ENCODE peak calls at places on chromosomes 1 and 21, in nine cellular contexts. One of them, this sample, is unnamed.
A peak's percentile ranks its signal among the peaks of the same experiment; 100 is the strongest.

GRCh38 chr1:93821412-93822144 is 57.4 kb downstream of the DNTTIP2 start:
- DNase-seq in GM23248: peak; percentile 48
- DNase-seq in choroid plexus epithelial cell: no peak
- DNase-seq in aorta: no peak
- DNase-seq in OCI-LY7: no peak
- DNase-seq in body of pancreas: no peak
- DNase-seq in foreskin fibroblast: no peak
- DNase-seq in epithelial cell of esophagus: peak; percentile 69
- DNase-seq in mucosa of descending colon: no peak
- DNase-seq in this sample: no peak

GRCh38 chr1:154179951-154180687 is 11.8 kb downstream of the TPM3 start:
- DNase-seq in epithelial cell of esophagus: no peak
- DNase-seq in choroid plexus epithelial cell: no peak
- DNase-seq in foreskin fibroblast: no peak
- DNase-seq in body of pancreas: no peak
- DNase-seq in aorta: no peak
- DNase-seq in OCI-LY7: peak; percentile 78
- DNase-seq in mucosa of descending colon: peak; percentile 40
- DNase-seq in GM23248: no peak
- DNase-seq in this sample: no peak

GRCh38 chr1:66607458-66607857 is 73.5 kb downstream of the SGIP1 start:
- DNase-seq in body of pancreas: no peak
- DNase-seq in choroid plexus epithelial cell: no peak
- DNase-seq in GM23248: no peak
- DNase-seq in aorta: no peak
- DNase-seq in foreskin fibroblast: no peak
- DNase-seq in epithelial cell of esophagus: no peak
- DNase-seq in OCI-LY7: peak; percentile 11
- DNase-seq in mucosa of descending colon: peak; percentile 3
- DNase-seq in this sample: no peak

GRCh38 chr1:67939176-67939751 is 106.0 kb upstream of the GNG12 start:
- DNase-seq in mucosa of descending colon: no peak
- DNase-seq in GM23248: no peak
- DNase-seq in foreskin fibroblast: no peak
- DNase-seq in epithelial cell of esophagus: no peak
- DNase-seq in OCI-LY7: no peak
- DNase-seq in body of pancreas: no peak
- DNase-seq in choroid plexus epithelial cell: no peak
- DNase-seq in aorta: no peak
- DNase-seq in this sample: no peak

GRCh38 chr1:26533951-26534514 is 4.5 kb downstream of the RPS6KA1 start:
- DNase-seq in epithelial cell of esophagus: no peak
- DNase-seq in body of pancreas: peak; percentile 38
- DNase-seq in aorta: no peak
- DNase-seq in foreskin fibroblast: no peak
- DNase-seq in mucosa of descending colon: no peak
- DNase-seq in OCI-LY7: peak; percentile 51
- DNase-seq in GM23248: no peak
- DNase-seq in choroid plexus epithelial cell: no peak
- DNase-seq in this sample: no peak

GRCh38 chr1:70719164-70719563 is 308.1 kb downstream of the CTH start:
- DNase-seq in choroid plexus epithelial cell: no peak
- DNase-seq in GM23248: peak; percentile 10
- DNase-seq in foreskin fibroblast: no peak
- DNase-seq in epithelial cell of esophagus: no peak
- DNase-seq in body of pancreas: no peak
- DNase-seq in aorta: no peak
- DNase-seq in OCI-LY7: no peak
- DNase-seq in mucosa of descending colon: no peak
- DNase-seq in this sample: no peak

GRCh38 chr21:45442276-45442675 is 37.3 kb downstream of the COL18A1 start:
- DNase-seq in choroid plexus epithelial cell: no peak
- DNase-seq in mucosa of descending colon: no peak
- DNase-seq in GM23248: no peak
- DNase-seq in epithelial cell of esophagus: no peak
- DNase-seq in body of pancreas: no peak
- DNase-seq in aorta: peak; percentile 27
- DNase-seq in foreskin fibroblast: no peak
- DNase-seq in OCI-LY7: no peak
- DNase-seq in this sample: no peak

GRCh38 chr1:8396912-8397406 is 79.0 kb downstream of the SLC45A1 start:
- DNase-seq in GM23248: peak; percentile 98
- DNase-seq in foreskin fibroblast: peak; percentile 96
- DNase-seq in body of pancreas: no peak
- DNase-seq in choroid plexus epithelial cell: peak; percentile 99
- DNase-seq in epithelial cell of esophagus: peak; percentile 96
- DNase-seq in aorta: no peak
- DNase-seq in OCI-LY7: peak; percentile 42
- DNase-seq in mucosa of descending colon: no peak
- DNase-seq in this sample: peak; percentile 89

GRCh38 chr1:150372580-150372979 is 8.6 kb downstream of the RPRD2 start:
- DNase-seq in foreskin fibroblast: no peak
- DNase-seq in GM23248: no peak
- DNase-seq in body of pancreas: no peak
- DNase-seq in mucosa of descending colon: no peak
- DNase-seq in OCI-LY7: no peak
- DNase-seq in epithelial cell of esophagus: no peak
- DNase-seq in choroid plexus epithelial cell: no peak
- DNase-seq in aorta: no peak
- DNase-seq in this sample: no peak

GRCh38 chr1:23459338-23459757 is 24.6 kb downstream of the ASAP3 start:
- DNase-seq in OCI-LY7: no peak
- DNase-seq in foreskin fibroblast: no peak
- DNase-seq in epithelial cell of esophagus: no peak
- DNase-seq in aorta: no peak
- DNase-seq in GM23248: no peak
- DNase-seq in choroid plexus epithelial cell: no peak
- DNase-seq in mucosa of descending colon: no peak
- DNase-seq in body of pancreas: no peak
- DNase-seq in this sample: no peak

GRCh38 chr1:23452011-23452411 is 27.5 kb upstream of the TCEA3 start:
- DNase-seq in body of pancreas: peak; percentile 88
- DNase-seq in epithelial cell of esophagus: peak; percentile 96
- DNase-seq in foreskin fibroblast: peak; percentile 40
- DNase-seq in mucosa of descending colon: peak; percentile 95
- DNase-seq in GM23248: peak; percentile 58
- DNase-seq in OCI-LY7: no peak
- DNase-seq in choroid plexus epithelial cell: no peak
- DNase-seq in aorta: no peak
- DNase-seq in this sample: no peak

GRCh38 chr1:23460519-23460918 is 23.5 kb downstream of the ASAP3 start:
- DNase-seq in GM23248: no peak
- DNase-seq in body of pancreas: no peak
- DNase-seq in foreskin fibroblast: no peak
- DNase-seq in aorta: no peak
- DNase-seq in epithelial cell of esophagus: peak; percentile 81
- DNase-seq in mucosa of descending colon: no peak
- DNase-seq in OCI-LY7: no peak
- DNase-seq in choroid plexus epithelial cell: no peak
- DNase-seq in this sample: no peak

GRCh38 chr1:23453455-23454000 is 29.0 kb upstream of the TCEA3 start:
- DNase-seq in foreskin fibroblast: no peak
- DNase-seq in mucosa of descending colon: no peak
- DNase-seq in choroid plexus epithelial cell: no peak
- DNase-seq in OCI-LY7: no peak
- DNase-seq in body of pancreas: no peak
- DNase-seq in GM23248: no peak
- DNase-seq in aorta: no peak
- DNase-seq in epithelial cell of esophagus: no peak
- DNase-seq in this sample: no peak

DNA sequence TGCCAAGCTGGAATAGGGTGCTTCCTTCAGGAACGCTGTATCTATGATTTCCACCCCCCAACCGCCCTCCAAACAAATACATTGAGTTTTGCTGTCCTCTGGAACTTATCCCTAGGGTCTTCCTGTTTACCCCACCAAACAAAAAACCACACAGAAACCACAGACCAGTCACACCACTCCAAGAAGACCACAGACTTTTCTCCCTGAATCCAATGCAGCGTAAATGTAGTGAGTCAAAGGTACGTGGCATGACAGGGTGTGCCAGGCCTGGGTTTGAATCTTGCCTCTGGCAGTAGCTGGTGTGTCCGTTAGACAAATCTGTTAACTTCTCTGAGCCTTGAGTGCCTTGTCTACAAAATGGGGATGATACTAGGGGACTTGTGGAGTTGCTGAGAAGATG is 27.8 kb downstream of the ASAP3 start:
- DNase-seq in GM23248: peak; percentile 72
- DNase-seq in foreskin fibroblast: no peak
- DNase-seq in epithelial cell of esophagus: peak; percentile 86
- DNase-seq in mucosa of descending colon: no peak
- DNase-seq in choroid plexus epithelial cell: no peak
- DNase-seq in body of pancreas: no peak
- DNase-seq in aorta: no peak
- DNase-seq in OCI-LY7: no peak
- DNase-seq in this sample: no peak
- H3K4me3 ChIP-seq in GM23248: no peak overlapping the region
- H3K4me3 ChIP-seq in foreskin fibroblast: no peak overlapping the region
- H3K4me3 ChIP-seq in epithelial cell of esophagus: no peak overlapping the region
- H3K4me3 ChIP-seq in mucosa of descending colon: no peak overlapping the region
- H3K4me3 ChIP-seq in choroid plexus epithelial cell: no peak overlapping the region
- H3K4me3 ChIP-seq in body of pancreas: no peak overlapping the region
- H3K4me3 ChIP-seq in aorta: no peak overlapping the region
- H3K4me3 ChIP-seq in OCI-LY7: no peak overlapping the region
- H3K4me3 ChIP-seq in this sample: no peak overlapping the region

GRCh38 chr1:24927886-24928630 is 2.0 kb downstream of the RUNX3 start:
- DNase-seq in foreskin fibroblast: no peak
- DNase-seq in choroid plexus epithelial cell: no peak
- DNase-seq in mucosa of descending colon: no peak
- DNase-seq in aorta: no peak
- DNase-seq in GM23248: no peak
- DNase-seq in body of pancreas: no peak
- DNase-seq in OCI-LY7: no peak
- DNase-seq in epithelial cell of esophagus: no peak
- DNase-seq in this sample: no peak

GRCh38 chr1:24926596-24927249 is 3.4 kb downstream of the RUNX3 start:
- DNase-seq in foreskin fibroblast: peak; percentile 33
- DNase-seq in aorta: no peak
- DNase-seq in OCI-LY7: no peak
- DNase-seq in mucosa of descending colon: peak; percentile 24
- DNase-seq in epithelial cell of esophagus: no peak
- DNase-seq in body of pancreas: no peak
- DNase-seq in choroid plexus epithelial cell: peak; percentile 33
- DNase-seq in GM23248: peak; percentile 57
- DNase-seq in this sample: no peak

GRCh38 chr1:24925963-24926362 is 4.1 kb downstream of the RUNX3 start:
- DNase-seq in GM23248: no peak
- DNase-seq in aorta: no peak
- DNase-seq in foreskin fibroblast: no peak
- DNase-seq in mucosa of descending colon: no peak
- DNase-seq in OCI-LY7: no peak
- DNase-seq in choroid plexus epithelial cell: no peak
- DNase-seq in body of pancreas: no peak
- DNase-seq in epithelial cell of esophagus: no peak
- DNase-seq in this sample: no peak

GRCh38 chr1:24928631-24929090 is 1.4 kb downstream of the RUNX3 start:
- DNase-seq in mucosa of descending colon: peak; percentile 32
- DNase-seq in choroid plexus epithelial cell: no peak
- DNase-seq in OCI-LY7: peak; percentile 58
- DNase-seq in epithelial cell of esophagus: no peak
- DNase-seq in GM23248: peak; percentile 33
- DNase-seq in aorta: peak; percentile 69
- DNase-seq in body of pancreas: no peak
- DNase-seq in foreskin fibroblast: no peak
- DNase-seq in this sample: no peak

GRCh38 chr1:24927473-24927872 is 2.6 kb downstream of the RUNX3 start:
- DNase-seq in GM23248: no peak
- DNase-seq in choroid plexus epithelial cell: no peak
- DNase-seq in aorta: no peak
- DNase-seq in epithelial cell of esophagus: no peak
- DNase-seq in foreskin fibroblast: no peak
- DNase-seq in body of pancreas: no peak
- DNase-seq in OCI-LY7: no peak
- DNase-seq in mucosa of descending colon: no peak
- DNase-seq in this sample: no peak
- H3K4me3 ChIP-seq in GM23248: no peak overlapping the region
- H3K4me3 ChIP-seq in choroid plexus epithelial cell: no peak overlapping the region
- H3K4me3 ChIP-seq in aorta: no peak overlapping the region
- H3K4me3 ChIP-seq in epithelial cell of esophagus: no peak overlapping the region
- H3K4me3 ChIP-seq in foreskin fibroblast: no peak overlapping the region
- H3K4me3 ChIP-seq in body of pancreas: no peak overlapping the region
- H3K4me3 ChIP-seq in OCI-LY7: peak overlapping the region; percentile 91
- H3K4me3 ChIP-seq in mucosa of descending colon: no peak overlapping the region
- H3K4me3 ChIP-seq in this sample: no peak overlapping the region

DNA sequence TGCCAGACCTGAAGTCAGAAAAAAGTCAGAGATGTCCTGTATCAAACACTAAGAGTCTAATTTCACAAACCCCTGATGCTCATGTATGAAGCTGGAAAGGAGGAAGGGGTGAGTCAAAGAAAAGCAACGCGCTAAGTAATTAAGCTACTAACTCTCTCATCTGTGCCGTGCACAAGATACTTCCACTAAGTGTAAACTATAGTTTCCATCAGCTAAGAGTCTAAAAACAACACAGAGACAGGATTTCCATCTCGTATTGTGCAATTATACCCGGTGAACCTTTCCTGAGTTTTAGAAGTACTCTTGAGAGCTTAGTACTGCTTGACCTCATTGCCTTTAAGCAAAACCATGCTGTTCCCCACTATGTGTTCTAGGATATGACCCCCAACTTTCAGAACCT is 19.0 kb downstream of the DNALI1 start:
- DNase-seq in GM23248: peak; percentile 70
- DNase-seq in epithelial cell of esophagus: no peak
- DNase-seq in choroid plexus epithelial cell: peak; percentile 51
- DNase-seq in OCI-LY7: no peak
- DNase-seq in mucosa of descending colon: no peak
- DNase-seq in body of pancreas: no peak
- DNase-seq in aorta: no peak
- DNase-seq in foreskin fibroblast: peak; percentile 59
- DNase-seq in this sample: no peak
- H3K4me3 ChIP-seq in GM23248: peak overlapping the region; percentile 39
- H3K4me3 ChIP-seq in epithelial cell of esophagus: no peak overlapping the region
- H3K4me3 ChIP-seq in choroid plexus epithelial cell: no peak overlapping the region
- H3K4me3 ChIP-seq in OCI-LY7: no peak overlapping the region
- H3K4me3 ChIP-seq in mucosa of descending colon: no peak overlapping the region
- H3K4me3 ChIP-seq in body of pancreas: no peak overlapping the region
- H3K4me3 ChIP-seq in aorta: no peak overlapping the region
- H3K4me3 ChIP-seq in foreskin fibroblast: no peak overlapping the region
- H3K4me3 ChIP-seq in this sample: no peak overlapping the region

DNA sequence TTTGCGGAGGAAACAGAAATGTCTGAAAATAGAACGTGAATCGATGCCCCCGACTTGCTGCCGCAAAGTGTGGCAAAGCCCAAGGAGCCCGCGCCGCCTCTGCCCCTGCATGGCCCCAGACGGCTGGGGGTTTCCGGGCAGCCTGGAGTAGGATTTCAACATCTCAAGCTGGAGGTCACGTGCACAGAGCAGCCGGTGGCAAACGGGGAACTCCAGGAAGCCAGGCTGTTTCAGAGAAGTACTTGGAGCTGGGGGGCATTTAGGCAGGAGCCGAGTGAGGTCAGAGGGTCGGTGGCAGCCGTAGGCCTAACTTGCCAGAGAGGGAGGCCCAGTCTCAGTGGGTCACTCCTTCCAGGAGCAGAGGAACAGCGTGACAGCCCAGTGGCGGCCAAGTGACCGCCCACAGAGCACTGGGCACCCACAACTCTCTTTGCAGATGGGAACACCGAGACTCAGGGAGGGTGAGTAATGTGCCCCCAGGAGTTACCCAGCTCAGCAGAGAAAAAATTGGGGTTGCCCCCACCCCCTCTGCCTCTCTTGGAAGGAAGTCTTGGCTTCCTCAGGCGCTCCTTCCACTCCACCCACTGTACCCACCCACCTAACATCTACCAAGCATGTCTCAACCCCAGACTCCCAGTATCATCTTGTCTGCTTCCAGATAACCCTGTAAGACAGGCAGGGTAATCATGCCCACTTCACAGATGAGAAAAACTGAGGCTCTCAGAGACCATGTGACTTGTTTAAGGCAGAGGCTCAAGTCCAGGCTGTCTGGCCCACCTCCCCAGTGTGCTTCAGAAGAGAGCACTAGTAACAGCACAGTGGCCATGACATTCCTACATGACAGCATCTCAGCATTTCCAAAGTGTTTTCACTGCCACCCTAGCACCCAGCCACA is 179.4 kb downstream of the HIVEP3 start:
- DNase-seq in foreskin fibroblast: peak; percentile 85
- DNase-seq in GM23248: no peak
- DNase-seq in body of pancreas: peak; percentile 23
- DNase-seq in mucosa of descending colon: peak; percentile 64
- DNase-seq in choroid plexus epithelial cell: peak; percentile 93
- DNase-seq in aorta: peak; percentile 93
- DNase-seq in epithelial cell of esophagus: peak; percentile 64
- DNase-seq in OCI-LY7: no peak
- DNase-seq in this sample: peak; percentile 54
- H3K4me3 ChIP-seq in foreskin fibroblast: no peak overlapping the region
- H3K4me3 ChIP-seq in GM23248: no peak overlapping the region
- H3K4me3 ChIP-seq in body of pancreas: no peak overlapping the region
- H3K4me3 ChIP-seq in mucosa of descending colon: no peak overlapping the region
- H3K4me3 ChIP-seq in choroid plexus epithelial cell: peak overlapping the region; percentile 34
- H3K4me3 ChIP-seq in aorta: no peak overlapping the region
- H3K4me3 ChIP-seq in epithelial cell of esophagus: no peak overlapping the region
- H3K4me3 ChIP-seq in OCI-LY7: no peak overlapping the region
- H3K4me3 ChIP-seq in this sample: no peak overlapping the region

This sample was measured in AG04450.